ENCODE peak calls at places on chromosomes 2 and 18, in four cellular contexts. M is WTC11, C is BE2C, K is GM10248. G is an unnamed sample.

GRCh38 chr18:8705941-8706544 is 687 bp downstream of the MTCL1 start:
- DNase-seq in M (peak), C (no peak), K (no peak), G (peak)

GRCh38 chr18:48914581-48915251 is 36.0 kb downstream of the SMAD7 start:
- DNase-seq in M (no peak), K (no peak), C (no peak), G (no peak)

GRCh38 chr2:109428841-109429710 is 184.7 kb downstream of the SEPTIN10 start:
- DNase-seq in K (no peak), C (no peak), M (no peak), G (no peak)

GRCh38 chr2:390959-391358 is 103.1 kb upstream of the ALKAL2 start:
- DNase-seq in C (no peak), M (no peak), K (no peak), G (no peak)

GRCh38 chr2:152617464-152618187 is 99.6 kb downstream of the PRPF40A start:
- DNase-seq in K (no peak), C (no peak), M (no peak), G (no peak)

GRCh38 chr2:237474931-237475703 is 11.9 kb upstream of the MLPH start:
- DNase-seq in C (peak), K (peak), M (peak), G (peak)

GRCh38 chr2:115303-115702 is 69.0 kb upstream of the FAM110C start:
- DNase-seq in M (no peak), K (no peak), C (no peak), G (no peak)

GRCh38 chr2:130743278-130743677 is 12.1 kb upstream of the AMER3 start:
- DNase-seq in C (no peak), K (no peak), M (no peak), G (no peak)

GRCh38 chr2:21165350-21165749 is 41.6 kb downstream of the TDRD15 start:
- DNase-seq in M (no peak), K (no peak), C (no peak), G (no peak)

GRCh38 chr2:119248751-119249150 is 25.1 kb downstream of the STEAP3 start:
- DNase-seq in K (no peak), M (no peak), C (no peak), G (no peak)

GRCh38 chr18:1976484-1976883 is 594.8 kb downstream of the METTL4 start:
- DNase-seq in M (no peak), K (no peak), C (no peak), G (no peak)

GRCh38 chr2:5978352-5978751 is 286.2 kb downstream of the SOX11 start:
- DNase-seq in K (peak), M (no peak), C (no peak), G (no peak)

GRCh38 chr18:24987271-24987932 is 364.6 kb downstream of the ZNF521 start:
- DNase-seq in C (no peak), K (no peak), M (peak), G (peak)

GRCh38 chr2:3168230-3168891 is 209.3 kb downstream of the EIPR1 start:
- DNase-seq in K (no peak), C (no peak), M (peak), G (peak)

GRCh38 chr2:36246320-36246990 is 109.1 kb upstream of the CRIM1 start:
- DNase-seq in C (no peak), K (peak), M (no peak), G (no peak)

GRCh38 chr18:8507361-8507760 is 101.9 kb upstream of the RAB12 start:
- DNase-seq in M (peak), C (no peak), K (no peak), G (peak)

GRCh38 chr2:106232633-106233032 is 38.5 kb upstream of the UXS1 start:
- DNase-seq in K (no peak), C (no peak), M (no peak), G (no peak)

GRCh38 chr2:85580206-85580605 is 2.8 kb downstream of the VAMP8 start:
- DNase-seq in K (no peak), C (no peak), M (no peak), G (no peak)

GRCh38 chr2:74625658-74626425 is 22.3 kb downstream of the M1AP start:
- DNase-seq in C (no peak), K (no peak), M (no peak), G (no peak)

GRCh38 chr2:168559187-168559586 is 103.1 kb downstream of the CERS6 start:
- DNase-seq in M (no peak), C (no peak), K (no peak), G (no peak)

GRCh38 chr2:213285404-213285803 is 1.1 kb downstream of the SPAG16 start:
- DNase-seq in C (no peak), M (no peak), K (no peak), G (no peak)

GRCh38 chr2:240462073-240462703 is 26.7 kb downstream of the GPC1 start:
- DNase-seq in M (peak), C (peak), K (no peak), G (peak)

GRCh38 chr18:72762505-72763122 is 105.2 kb downstream of the NETO1 start:
- DNase-seq in M (no peak), C (no peak), K (peak), G (peak)

GRCh38 chr2:152581360-152581759 is 135.9 kb downstream of the PRPF40A start:
- DNase-seq in M (no peak), C (no peak), K (no peak), G (no peak)

GRCh38 chr18:12287684-12288405 is 20.2 kb upstream of the TUBB6 start:
- DNase-seq in C (no peak), M (peak), K (no peak), G (peak)

GRCh38 chr2:222228046-222228445 is 70.8 kb downstream of the PAX3 start:
- DNase-seq in C (no peak), K (no peak), M (no peak), G (peak)

GRCh38 chr2:180925700-180926099 is 54.7 kb upstream of the UBE2E3 start:
- DNase-seq in C (no peak), K (no peak), M (no peak), G (no peak)

GRCh38 chr2:17301437-17301836 is 216.8 kb downstream of the RAD51AP2 start:
- DNase-seq in M (no peak), K (no peak), C (no peak), G (no peak)

GRCh38 chr2:6754412-6754811 is 111.3 kb downstream of the CMPK2 start:
- DNase-seq in M (no peak), C (no peak), K (no peak), G (peak)

GRCh38 chr2:234395801-234396478 is 100.9 kb downstream of the ARL4C start:
- DNase-seq in K (no peak), M (no peak), C (peak), G (peak)

GRCh38 chr2:109065335-109065734 is 63.7 kb upstream of the SH3RF3 start:
- DNase-seq in K (no peak), M (no peak), C (no peak), G (no peak)

GRCh38 chr2:60303685-60304084 is 249.8 kb downstream of the BCL11A start:
- DNase-seq in K (no peak), C (no peak), M (no peak), G (no peak)

GRCh38 chr2:190343170-190343499 is 254 bp upstream of the INPP1 start:
- DNase-seq in C (no peak), K (no peak), M (no peak), G (no peak)

GRCh38 chr2:156333274-156333950 is 891 bp upstream of the NR4A2 start:
- DNase-seq in C (no peak), K (no peak), M (no peak), G (no peak)

GRCh38 chr2:15728247-15728721 is 136.6 kb downstream of the DDX1 start:
- DNase-seq in K (no peak), M (no peak), C (no peak), G (no peak)

GRCh38 chr2:37812414-37812813 is 112.7 kb upstream of the RMDN2 start:
- DNase-seq in M (no peak), C (no peak), K (no peak), G (no peak)

GRCh38 chr2:149799296-149799695 is 211.7 kb upstream of the MMADHC start:
- DNase-seq in K (no peak), C (no peak), M (no peak), G (no peak)
- TF ChIP-seq CTCF in K (no peak), C (peak), M (no peak), G (no peak)

GRCh38 chr18:75854174-75854573 is 426.7 kb upstream of the SMIM21 start:
- DNase-seq in M (peak), K (no peak), C (peak), G (no peak)
- TF ChIP-seq CTCF in M (peak), K (no peak), C (peak), G (no peak)

GRCh38 chr2:162152147-162152546 is at the start of gene GCG:
- DNase-seq in C (no peak), M (no peak), K (no peak), G (no peak)

GRCh38 chr2:162149940-162150339 is 2.1 kb downstream of the GCG start:
- DNase-seq in C (no peak), K (no peak), M (no peak), G (no peak)

GRCh38 chr2:162155093-162155492 is 3.0 kb upstream of the GCG start:
- DNase-seq in K (no peak), M (no peak), C (no peak), G (no peak)

GRCh38 chr2:162156149-162156548 is 4.1 kb upstream of the GCG start:
- DNase-seq in K (no peak), C (no peak), M (no peak), G (no peak)

DNA sequence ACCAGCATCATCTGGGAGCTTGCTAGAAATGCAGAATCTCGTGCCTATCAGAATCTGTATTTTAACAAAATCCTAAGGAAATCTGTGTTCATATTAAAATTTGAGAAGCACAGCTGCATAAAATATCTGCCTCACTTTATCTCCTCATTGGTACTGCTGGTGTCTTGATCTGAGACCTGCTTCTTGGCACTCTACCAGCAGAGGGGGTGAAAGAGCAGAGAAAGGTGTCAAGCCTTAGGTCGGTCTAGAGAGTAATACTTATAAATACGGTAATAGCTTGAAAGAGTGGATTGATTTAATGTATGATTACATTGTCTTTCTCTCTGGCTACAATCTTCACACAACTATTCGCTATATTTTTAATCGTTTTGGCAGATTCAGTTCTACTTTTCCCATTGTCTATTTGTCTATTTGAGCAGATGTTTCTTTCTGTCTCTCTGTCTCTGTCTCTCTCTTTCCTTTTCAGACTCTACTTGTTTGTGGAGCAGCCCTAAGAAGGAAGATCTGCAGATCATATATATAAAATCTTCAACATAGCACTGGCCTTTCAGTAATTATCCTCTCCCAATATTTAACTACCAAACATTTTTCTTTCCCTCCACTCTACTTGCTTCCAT is 1.7 kb upstream of the GCG start:
- DNase-seq in K (peak), M (peak), C (peak), G (peak)
- TF ChIP-seq CTCF in K (peak), M (peak), C (peak), G (peak)

GRCh38 chr2:45329045-45329677 is 281.9 kb downstream of the SRBD1 start:
- DNase-seq in M (no peak), C (peak), K (no peak), G (no peak)
- TF ChIP-seq CTCF in M (no peak), C (no peak), K (no peak), G (no peak)

DNA sequence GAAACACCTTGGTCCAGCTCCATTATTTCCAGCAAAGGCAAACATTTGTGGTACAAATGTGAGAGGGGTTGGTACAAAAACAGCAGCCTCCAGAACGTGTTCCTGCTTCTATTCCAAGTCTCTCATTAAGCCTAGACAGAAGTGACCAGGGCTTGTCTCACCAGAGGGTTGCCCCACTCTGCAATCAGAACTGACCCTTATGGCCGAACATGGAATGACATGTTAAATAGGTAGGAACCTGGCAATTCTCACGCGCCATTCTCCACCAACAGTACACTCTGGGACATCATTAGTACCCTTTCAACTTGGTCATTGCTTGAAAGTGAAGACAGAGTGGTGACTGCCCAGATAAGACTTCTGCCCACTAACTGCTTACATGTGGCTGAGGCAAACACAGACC is 117.5 kb upstream of the NRP2 start:
- DNase-seq in K (no peak), C (no peak), M (no peak), G (no peak)
- TF ChIP-seq CTCF in K (no peak), C (peak), M (no peak), G (no peak)

DNA sequence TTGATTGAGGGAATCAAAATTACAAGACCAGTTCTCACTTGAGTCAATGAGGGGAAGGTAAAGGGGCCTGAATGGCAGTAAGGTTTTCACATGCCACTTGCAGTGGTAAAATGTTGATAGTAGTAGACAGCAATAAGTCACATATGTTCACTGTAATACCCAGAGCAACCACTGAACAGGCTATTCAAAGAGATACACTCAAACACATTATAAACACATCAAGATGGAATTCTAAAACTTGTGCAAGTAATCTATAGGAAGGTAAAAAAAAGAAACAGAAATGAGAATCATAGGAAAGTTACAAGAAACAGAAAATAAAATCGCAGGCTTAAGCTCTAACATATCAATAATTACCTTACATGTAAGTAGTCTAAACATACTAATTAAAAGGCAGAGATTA is 86.6 kb upstream of the AFF3 start:
- DNase-seq in M (no peak), K (no peak), C (no peak), G (no peak)
- TF ChIP-seq CTCF in M (no peak), K (no peak), C (no peak), G (no peak)

GRCh38 chr2:207283356-207283755 is 117.6 kb upstream of the KLF7 start:
- DNase-seq in M (no peak), C (peak), K (no peak), G (no peak)
- TF ChIP-seq CTCF in M (no peak), C (peak), K (no peak), G (no peak)

GRCh38 chr2:192196451-192197194 is 1.9 kb upstream of the TMEFF2 start:
- DNase-seq in M (no peak), K (no peak), C (no peak), G (no peak)

GRCh38 chr2:192197387-192197786 is 2.7 kb upstream of the TMEFF2 start:
- DNase-seq in K (no peak), C (no peak), M (no peak), G (no peak)

GRCh38 chr2:192194065-192194865 is 468 bp downstream of the TMEFF2 start:
- DNase-seq in M (peak), K (no peak), C (no peak), G (peak)

GRCh38 chr2:192195548-192196418 is 1.1 kb upstream of the TMEFF2 start:
- DNase-seq in M (peak), C (peak), K (peak), G (peak)

DNA sequence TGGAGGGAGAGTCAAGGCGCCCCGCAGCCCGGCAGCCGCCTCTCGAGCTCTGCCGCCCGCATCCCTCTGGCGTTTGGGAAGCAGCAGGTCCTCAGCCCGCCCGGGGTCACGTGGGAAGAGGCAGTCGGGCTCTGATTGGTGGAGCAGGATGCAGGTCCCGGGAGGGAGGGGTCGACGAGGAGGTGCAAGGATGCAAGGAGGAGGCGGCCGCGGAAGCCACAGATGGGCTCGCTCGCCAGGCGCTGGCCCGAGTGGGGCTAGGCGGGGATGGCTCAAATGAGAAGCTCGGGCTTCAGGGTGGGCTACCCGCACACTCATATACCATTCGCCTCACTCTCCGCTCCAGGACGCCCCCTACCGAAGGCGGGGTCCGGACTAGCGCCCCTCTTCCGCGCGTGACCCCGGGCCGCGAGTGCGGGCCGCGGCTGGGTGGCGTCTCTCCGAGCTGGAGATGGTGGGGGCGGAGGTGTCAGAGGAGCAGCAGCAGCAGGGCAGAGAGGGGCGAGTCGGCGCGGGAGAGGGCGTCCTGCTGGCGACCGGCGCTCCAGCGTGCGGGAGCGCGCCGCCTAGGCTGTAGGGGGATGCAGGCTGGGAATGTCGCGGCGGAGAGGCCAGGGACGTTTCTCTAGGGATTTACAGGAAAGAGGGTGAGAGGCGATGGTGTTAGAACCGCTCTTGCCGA is at the start of gene TMEFF2:
- DNase-seq in M (peak), C (peak), K (peak), G (peak)
- TF ChIP-seq CTCF in M (peak), C (peak), K (no peak), G (no peak)

DNA sequence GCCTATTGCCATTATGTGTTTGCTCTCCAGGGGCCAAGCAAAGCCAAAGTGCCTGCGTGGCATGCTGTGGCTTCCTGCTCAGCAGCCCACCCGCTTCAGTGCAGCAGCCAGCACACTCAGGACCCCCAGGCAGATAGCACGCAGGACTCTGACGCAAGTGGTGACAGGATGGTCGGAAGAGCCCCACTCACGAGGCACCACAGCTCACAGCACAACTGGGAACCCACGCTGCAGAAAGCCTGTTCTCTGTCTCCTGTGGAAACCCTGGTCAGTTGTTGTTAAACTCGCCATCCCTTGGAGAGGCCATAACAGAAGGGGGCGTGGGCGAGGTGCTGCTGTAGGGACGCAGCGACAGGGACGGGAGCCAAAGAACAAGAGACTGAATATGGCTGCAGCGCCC is 76.4 kb downstream of the HDAC4 start:
- DNase-seq in M (no peak), K (no peak), C (no peak), G (no peak)
- TF ChIP-seq CTCF in M (no peak), K (no peak), C (no peak), G (no peak)